ENCODE peak calls at places on chromosomes 6 and 20, in four cellular contexts. L is IMR-90, A is H9, U is H1. C is an unnamed sample.
A peak's percentile ranks its signal among the peaks of the same experiment; 100 is the strongest.

GRCh38 chr20:1622450-1622849 is 2.6 kb upstream of the SIRPB1 start:
- DNase-seq in L (no peak), A (no peak), U (no peak), C (no peak)

GRCh38 chr6:16318953-16319720 is 80.8 kb downstream of the GMPR start:
- DNase-seq in L (no peak), U (no peak), A (no peak), C (no peak)

GRCh38 chr6:4446982-4447381 is 311.6 kb upstream of the ECI2 start:
- DNase-seq in U (no peak), L (peak; percentile 92), A (no peak), C (no peak)

GRCh38 chr20:64048402-64049044 is 916 bp downstream of the SOX18 start:
- DNase-seq in L (no peak), U (peak; percentile 74), A (no peak), C (no peak)

GRCh38 chr6:37576336-37576737 is 76.6 kb upstream of the CCDC167 start:
- DNase-seq in L (peak; percentile 88), U (no peak), A (no peak), C (no peak)

GRCh38 chr6:13490402-13490801 is 3.0 kb upstream of the GFOD1 start:
- DNase-seq in U (no peak), L (no peak), A (no peak), C (no peak)

GRCh38 chr6:138272543-138273305 is 54.4 kb upstream of the PBOV1 start:
- DNase-seq in A (no peak), L (peak; percentile 45), U (no peak), C (no peak)

GRCh38 chr20:23237166-23237565 is 113.4 kb upstream of the NXT1 start:
- DNase-seq in U (no peak), A (no peak), L (no peak), C (no peak)

GRCh38 chr6:17886891-17887290 is 100.5 kb downstream of the KIF13A start:
- DNase-seq in A (no peak), L (peak; percentile 34), U (no peak), C (no peak)

GRCh38 chr6:123529058-123529457 is 107.7 kb downstream of the TRDN start:
- DNase-seq in L (no peak), U (no peak), A (no peak), C (no peak)

GRCh38 chr20:675453-676314 is at the start of gene SCRT2:
- DNase-seq in U (peak; percentile 91), L (peak; percentile 65), A (peak; percentile 81), C (peak; percentile 90)

DNA sequence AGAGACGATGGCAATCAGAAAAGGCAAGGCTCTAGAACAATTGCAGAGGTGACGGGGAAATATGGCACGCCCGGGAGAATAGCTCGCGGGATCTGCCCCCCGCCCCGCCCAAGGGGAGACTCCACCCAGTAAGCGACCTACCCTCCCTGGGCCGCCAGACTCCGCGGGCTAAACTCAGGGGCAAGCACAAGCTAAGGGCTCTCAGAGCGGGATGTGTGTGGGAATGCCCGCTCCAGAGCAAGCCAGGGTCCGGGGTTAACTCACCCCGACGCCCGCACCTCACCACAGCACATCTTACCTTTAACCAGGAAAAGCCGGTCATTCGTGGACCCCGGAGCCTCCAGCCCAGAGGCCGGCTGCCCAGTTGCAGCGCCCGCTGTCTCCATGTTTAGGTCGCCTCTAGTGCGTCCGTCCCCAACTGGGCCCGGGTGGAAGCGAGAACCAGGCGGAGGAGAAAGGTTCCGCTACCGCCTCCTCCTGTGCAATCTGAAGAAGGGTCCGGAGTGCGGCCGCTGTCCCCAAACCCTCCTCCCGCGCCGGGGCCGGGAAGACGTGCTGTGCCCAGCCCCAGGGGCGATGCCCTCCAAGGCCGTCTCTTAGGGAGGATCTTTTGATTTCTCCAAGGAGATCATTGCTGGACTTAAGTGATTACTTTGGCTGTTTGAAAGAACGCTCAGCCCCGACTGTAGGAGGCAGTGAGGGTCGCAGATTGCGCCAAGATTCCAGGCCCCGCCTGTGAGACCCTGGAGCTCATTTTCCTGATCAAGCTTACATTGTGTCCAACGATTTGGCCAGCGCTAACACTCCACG is at the start of gene TMEM242:
- DNase-seq in L (peak; percentile 93), U (peak; percentile 98), A (peak; percentile 95), C (peak; percentile 93)
- H2BK5ac ChIP-seq in L (peak within 1 kb of the TSS; percentile 64), U (peak within 1 kb of the TSS; percentile 75), A (no peak within 1 kb of the TSS), C (peak within 1 kb of the TSS; percentile 69)

GRCh38 chr6:32087574-32088486 is 21.3 kb downstream of the TNXB start:
- DNase-seq in A (peak; percentile 94), U (peak; percentile 92), L (peak; percentile 46), C (peak; percentile 56)
- H3K14ac ChIP-seq in A (peak overlapping the region; percentile 79), U (no peak overlapping the region), L (no peak overlapping the region), C (no peak overlapping the region)

DNA sequence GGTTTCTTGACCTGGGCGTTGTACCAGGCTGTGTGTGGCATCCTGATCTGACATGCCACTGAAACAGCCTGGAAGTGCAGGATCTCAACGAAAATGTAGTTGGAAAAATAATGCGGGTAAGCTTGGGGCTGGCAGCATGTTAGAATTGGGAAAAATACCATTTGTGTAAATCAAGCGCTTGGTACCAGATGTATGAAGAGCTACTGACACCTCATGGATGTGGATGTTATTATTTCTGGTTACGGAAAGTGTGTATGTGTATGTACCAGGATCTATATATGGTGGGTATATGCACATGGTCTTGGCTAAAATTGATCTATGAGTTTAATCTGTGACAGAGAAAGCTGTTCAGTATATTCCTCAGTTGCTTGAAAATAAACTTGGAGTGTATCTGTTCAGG is 22.7 kb downstream of the HIVEP1 start:
- DNase-seq in U (no peak), A (no peak), L (no peak), C (no peak)
- H3K4me1 ChIP-seq in U (peaks cover 12% of the 10 kb centered on the region), A (peaks cover 8% of the 10 kb centered on the region), L (peaks cover 11% of the 10 kb centered on the region), C (peaks cover 3% of the 10 kb centered on the region)

DNA sequence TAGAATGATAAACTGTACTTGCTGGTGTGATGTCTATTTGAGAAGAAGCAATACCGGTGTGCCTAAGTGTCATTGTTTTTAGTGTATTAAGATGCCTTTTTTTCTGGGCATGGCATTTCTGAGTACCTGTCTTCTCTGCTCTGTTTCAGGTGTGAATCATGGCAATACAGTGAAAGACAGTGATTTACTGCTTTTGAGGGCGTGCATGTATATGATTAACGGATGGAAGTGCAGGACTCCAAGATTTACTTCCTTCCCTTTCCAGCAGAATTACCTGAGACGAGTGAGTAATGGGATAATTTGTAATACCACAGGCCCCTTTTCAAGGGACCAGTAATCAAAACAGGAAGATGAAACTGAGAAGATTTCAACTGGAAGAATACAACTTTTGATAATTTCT is 315.8 kb downstream of the SOX4 start:
- DNase-seq in L (no peak), A (no peak), U (no peak), C (no peak)
- H2BK5ac ChIP-seq in L (no peak overlapping the region), A (no peak overlapping the region), U (no peak overlapping the region), C (no peak overlapping the region)

GRCh38 chr20:17680128-17680835 is 1.8 kb downstream of the RRBP1 start:
- DNase-seq in L (peak; percentile 71), A (no peak), U (no peak), C (peak; percentile 20)
- H3K14ac ChIP-seq in L (peak overlapping the region; percentile 94), A (no peak overlapping the region), U (no peak overlapping the region), C (no peak overlapping the region)

C was measured in neuronal stem cell.